ENCODE peak calls at places on chromosome 14, in six cellular contexts. R is stimulated activated CD4-positive, alpha-beta T cell treated with anti-CD3 and anti-CD28 coated beads, TNF-alpha, amount 100 ng/mL, for 24 hours; M is GM20000; A is SW 1271; D is activated naive CD4-positive, alpha-beta T cell treated with anti-CD3 and anti-CD28 coated beads, Interleukin-2, amount 50 U/mL, for 16 hours; B is A549. T is an unnamed sample.

GRCh38 chr14:99593971-99594841 is 9.8 kb downstream of the CCDC85C start:
- DNase-seq in R (no peak), M (no peak), A (no peak), D (no peak), B (no peak), T (no peak)

GRCh38 chr14:58697927-58698641 is 60.3 kb downstream of the DACT1 start:
- DNase-seq in R (no peak), M (no peak), A (no peak), D (no peak), B (no peak), T (no peak)

GRCh38 chr14:50658203-50658602 is 9.9 kb downstream of the SAV1 start:
- DNase-seq in R (no peak), M (no peak), A (no peak), D (no peak), B (no peak), T (no peak)

GRCh38 chr14:104436047-104436531 is 143.5 kb upstream of the C14orf180 start:
- DNase-seq in R (no peak), M (peak; percentile 29), A (no peak), D (peak; percentile 9), B (no peak), T (no peak)

GRCh38 chr14:99667045-99667444 is 17.1 kb upstream of the CYP46A1 start:
- DNase-seq in R (no peak), M (no peak), A (no peak), D (no peak), B (no peak), T (no peak)

GRCh38 chr14:99401624-99402282 is 78.9 kb downstream of the SETD3 start:
- DNase-seq in R (no peak), M (no peak), A (no peak), D (no peak), B (no peak), T (no peak)

GRCh38 chr14:23120405-23121251 is 1.6 kb upstream of the CEBPE start:
- DNase-seq in R (peak; percentile 81), M (peak; percentile 91), A (peak; percentile 79), D (peak; percentile 73), B (peak; percentile 81), T (peak; percentile 81)

GRCh38 chr14:72925171-72925759 is 999 bp upstream of the DCAF4 start:
- DNase-seq in R (no peak), M (no peak), A (no peak), D (no peak), B (no peak), T (no peak)

GRCh38 chr14:101480022-101480746 is 81.1 kb upstream of the DIO3 start:
- DNase-seq in R (no peak), M (no peak), A (no peak), D (peak; percentile 3), B (no peak), T (no peak)

GRCh38 chr14:77212933-77213656 is 31.5 kb downstream of the TMEM63C start:
- DNase-seq in R (peak; percentile 41), M (peak; percentile 73), A (peak; percentile 40), D (no peak), B (peak; percentile 45), T (no peak)

GRCh38 chr14:100711117-100711462 is 15.6 kb upstream of the DLK1 start:
- DNase-seq in R (no peak), M (no peak), A (no peak), D (no peak), B (no peak), T (no peak)